ENCODE peak calls at places on chromosome 22, in six cellular contexts. V, M, G, L, C and X are unnamed samples.

GRCh38 chr22:41873391-41873790 is 40.5 kb downstream of the SREBF2 start:
- DNase-seq in M (no peak), G (no peak), L (no peak), C (no peak), V (no peak), X (no peak)

GRCh38 chr22:49155809-49156580 is 671.7 kb downstream of the BRD1 start:
- DNase-seq in V (no peak), L (no peak), G (no peak), C (no peak), M (no peak), X (no peak)

GRCh38 chr22:45534339-45535192 is 31.9 kb downstream of the FBLN1 start:
- DNase-seq in G (no peak), M (no peak), C (no peak), L (no peak), V (no peak), X (no peak)

GRCh38 chr22:41557401-41558240 is 3.2 kb upstream of the CSDC2 start:
- DNase-seq in G (no peak), C (peak; percentile 75), M (no peak), V (peak; percentile 46), L (no peak), X (no peak)

GRCh38 chr22:36327922-36328551 is 59.7 kb downstream of the MYH9 start:
- DNase-seq in G (no peak), V (no peak), C (no peak), L (no peak), M (no peak), X (no peak)

GRCh38 chr22:46024136-46024840 is 47.3 kb upstream of the WNT7B start:
- DNase-seq in G (no peak), L (no peak), V (no peak), M (no peak), C (peak; percentile 14), X (peak; percentile 54)

GRCh38 chr22:42794551-42795510 is 62.2 kb downstream of the ARFGAP3 start:
- DNase-seq in M (no peak), G (no peak), V (no peak), C (no peak), L (no peak), X (no peak)

GRCh38 chr22:29300807-29301601 is 5.4 kb upstream of the GAS2L1 start:
- DNase-seq in V (no peak), L (no peak), G (no peak), M (no peak), C (no peak), X (no peak)

GRCh38 chr22:43273902-43274484 is 69.2 kb downstream of the SCUBE1 start:
- DNase-seq in G (no peak), V (no peak), M (no peak), C (no peak), L (peak; percentile 51), X (no peak)

GRCh38 chr22:25282671-25283561 is 63.5 kb downstream of the CRYBB2 start:
- DNase-seq in V (no peak), C (no peak), M (no peak), L (peak; percentile 59), G (no peak), X (no peak)

GRCh38 chr22:41732096-41732772 is 32.9 kb downstream of the MEI1 start:
- DNase-seq in L (no peak), M (no peak), C (no peak), G (no peak), V (no peak), X (no peak)

GRCh38 chr22:49228431-49229037 is 599.1 kb downstream of the BRD1 start:
- DNase-seq in G (no peak), V (no peak), M (no peak), L (no peak), C (no peak), X (peak; percentile 14)

GRCh38 chr22:44871782-44872181 is 119.4 kb downstream of the ARHGAP8 start:
- DNase-seq in V (no peak), C (no peak), G (no peak), M (no peak), L (no peak), X (no peak)

GRCh38 chr22:29782061-29782845 is 15.1 kb downstream of the UQCR10 start:
- DNase-seq in M (no peak), G (no peak), L (no peak), V (peak; percentile 74), C (peak; percentile 54), X (no peak)

GRCh38 chr22:40764743-40765441 is 54.3 kb downstream of the SLC25A17 start:
- DNase-seq in V (no peak), C (no peak), L (no peak), M (no peak), G (no peak), X (no peak)

GRCh38 chr22:47495102-47495501 is 732.7 kb downstream of the TBC1D22A start:
- DNase-seq in L (no peak), C (no peak), V (no peak), M (no peak), G (no peak), X (no peak)

GRCh38 chr22:46934746-46935491 is 172.5 kb downstream of the TBC1D22A start:
- DNase-seq in C (no peak), G (no peak), L (no peak), V (peak; percentile 30), M (no peak), X (no peak)

GRCh38 chr22:46108564-46109473 is 41.5 kb upstream of the PPARA start:
- DNase-seq in G (no peak), V (peak; percentile 45), L (peak; percentile 39), C (no peak), M (no peak), X (no peak)

GRCh38 chr22:35614404-35614803 is 2.7 kb downstream of the MB start:
- DNase-seq in L (no peak), M (no peak), G (no peak), V (no peak), C (no peak), X (no peak)

GRCh38 chr22:29149841-29150555 is 55.7 kb upstream of the EMID1 start:
- DNase-seq in M (no peak), C (no peak), V (no peak), G (no peak), L (no peak), X (no peak)

GRCh38 chr22:21102659-21103267 is 57.0 kb downstream of the LRRC74B start:
- DNase-seq in V (peak; percentile 75), M (no peak), C (peak; percentile 78), L (peak; percentile 93), G (peak; percentile 70), X (peak; percentile 90)

GRCh38 chr22:46828323-46829139 is 66.1 kb downstream of the TBC1D22A start:
- DNase-seq in M (no peak), C (no peak), G (no peak), L (no peak), V (no peak), X (no peak)

GRCh38 chr22:47036936-47037485 is 274.6 kb downstream of the TBC1D22A start:
- DNase-seq in C (peak; percentile 28), G (no peak), M (no peak), V (no peak), L (no peak), X (peak; percentile 60)

GRCh38 chr22:50399751-50400331 is 56.7 kb downstream of the PPP6R2 start:
- DNase-seq in V (peak; percentile 41), L (peak; percentile 53), G (no peak), M (no peak), C (peak; percentile 63), X (no peak)

GRCh38 chr22:46663436-46664100 is 43.4 kb downstream of the GRAMD4 start:
- DNase-seq in L (no peak), C (no peak), V (no peak), M (no peak), G (no peak), X (no peak)

DNA sequence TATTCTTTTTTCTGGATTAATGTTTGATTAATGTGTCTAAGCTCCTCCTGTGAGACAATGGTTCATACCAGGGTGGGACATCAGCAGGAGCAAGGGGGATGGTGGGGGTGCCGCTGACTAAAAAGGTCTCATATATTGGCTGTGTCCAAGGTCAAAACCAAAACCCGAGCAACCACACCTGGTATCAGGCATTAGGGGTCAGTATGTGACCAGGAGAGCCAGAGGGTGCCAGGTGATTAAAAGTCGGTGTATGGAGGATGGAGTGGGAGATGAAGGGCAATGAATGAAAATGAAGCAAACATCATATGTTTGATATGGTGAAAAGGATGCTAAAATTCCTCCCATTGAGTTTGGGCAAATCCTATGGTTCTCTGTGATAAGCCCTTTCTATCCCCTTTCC is 118.0 kb downstream of the MIAT start:
- DNase-seq in G (no peak), V (no peak), L (no peak), C (no peak), M (no peak), X (no peak)
- TF ChIP-seq CTCF in G (no peak), V (no peak), L (no peak), C (no peak), M (no peak), X (no peak)

DNA sequence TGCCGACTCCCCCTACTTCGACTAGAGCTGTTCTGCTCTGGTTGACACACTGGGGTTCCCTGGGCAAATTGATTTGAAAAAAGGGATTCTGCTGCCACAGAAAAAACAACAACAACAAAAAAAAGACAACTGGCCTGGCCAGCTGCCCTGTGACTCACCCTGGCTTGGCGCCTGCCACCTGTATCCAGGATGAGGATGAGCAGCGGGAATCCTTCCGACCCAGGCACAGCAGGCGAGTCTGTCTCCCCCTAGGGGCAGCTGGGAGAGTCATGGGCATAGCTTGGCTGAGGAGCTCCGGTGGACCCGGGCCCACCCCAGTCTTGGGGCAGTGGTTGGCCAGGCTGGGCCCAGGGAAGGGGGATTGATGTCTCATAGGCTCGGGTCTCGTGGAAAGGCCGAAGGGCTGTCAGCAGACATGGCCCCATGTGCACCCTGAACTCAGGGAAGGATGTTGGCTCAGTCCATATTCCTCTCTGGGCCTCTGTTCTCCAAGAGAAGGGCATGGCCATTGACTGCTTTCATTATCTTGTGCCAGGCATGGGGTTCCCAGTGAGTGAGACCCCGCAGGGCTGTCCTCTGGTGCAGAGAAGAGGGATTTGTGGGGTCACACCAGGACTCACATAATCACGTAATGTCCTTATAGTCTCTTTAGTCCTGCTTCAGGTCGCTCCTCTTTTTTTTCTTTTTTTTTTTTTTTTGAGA is 10.4 kb upstream of the SUN2 start:
- DNase-seq in V (peak; percentile 78), C (peak; percentile 63), M (no peak), G (peak; percentile 48), L (peak; percentile 77), X (no peak)
- TF ChIP-seq CTCF in V (peak; percentile 77), C (peak; percentile 74), M (peak; percentile 73), G (peak; percentile 54), L (peak; percentile 76), X (peak; percentile 85)

GRCh38 chr22:30861131-30861530 is 107.4 kb downstream of the MORC2 start:
- DNase-seq in M (no peak), C (no peak), G (no peak), V (no peak), L (no peak), X (no peak)

GRCh38 chr22:30864441-30865420 is 103.8 kb downstream of the MORC2 start:
- DNase-seq in G (no peak), C (no peak), M (no peak), V (no peak), L (no peak), X (no peak)

GRCh38 chr22:30865656-30866055 is 102.9 kb downstream of the MORC2 start:
- DNase-seq in M (no peak), L (no peak), G (no peak), C (no peak), V (no peak), X (no peak)

GRCh38 chr22:30861688-30862552 is 106.7 kb downstream of the MORC2 start:
- DNase-seq in V (no peak), L (no peak), C (no peak), G (no peak), M (no peak), X (no peak)

GRCh38 chr22:30863161-30863833 is 105.3 kb downstream of the MORC2 start:
- DNase-seq in L (no peak), C (no peak), G (no peak), V (no peak), M (no peak), X (no peak)
- TF ChIP-seq CTCF in L (no peak), C (no peak), G (no peak), V (no peak), M (no peak), X (no peak)

GRCh38 chr22:19168088-19168890 is 10.2 kb downstream of the SLC25A1 start:
- DNase-seq in V (no peak), C (no peak), G (no peak), M (no peak), L (no peak), X (no peak)
- TF ChIP-seq CTCF in V (no peak), C (no peak), G (no peak), M (no peak), L (no peak), X (no peak)